ENCODE peak calls at places on chromosomes 7 and 10, in ten cellular contexts. Z is ELR; N is HTR-8/SVneo; C is GDM1; Y is kidney tubule cell; B is T-helper 2 cell; F is AG04449; T is activated naive CD4-positive, alpha-beta T cell treated with anti-CD3 and anti-CD28 coated beads, Interleukin-2, amount 50 U/mL, for 16 hours; I is activated CD4-positive, alpha-beta T cell treated with anti-CD3 and anti-CD28 coated beads for 48 hours; L is epithelial cell of esophagus. O is an unnamed sample.

GRCh38 chr10:17049195-17049594 is 80.4 kb downstream of the CUBN start:
- DNase-seq in F (no peak), B (no peak), Y (no peak), T (no peak), L (peak; percentile 51), Z (no peak), C (no peak), N (no peak), I (no peak), O (no peak)

GRCh38 chr10:7956508-7956907 is 98.0 kb upstream of the GATA3 start:
- DNase-seq in I (no peak), L (peak; percentile 66), C (peak; percentile 61), N (peak; percentile 15), Z (peak; percentile 69), B (no peak), T (no peak), Y (peak; percentile 55), F (peak; percentile 44), O (peak; percentile 33)

GRCh38 chr7:112782498-112782897 is 7.7 kb downstream of the TMEM168 start:
- DNase-seq in B (no peak), I (peak; percentile 9), N (no peak), T (no peak), L (peak; percentile 89), F (no peak), Z (no peak), Y (no peak), C (no peak), O (no peak)

GRCh38 chr7:21076054-21076453 is 289.4 kb upstream of the SP8 start:
- DNase-seq in C (no peak), T (no peak), N (no peak), Y (no peak), Z (no peak), F (no peak), I (no peak), B (no peak), L (peak; percentile 34), O (no peak)

GRCh38 chr10:35592421-35592820 is 12.7 kb upstream of the GJD4 start:
- DNase-seq in L (no peak), Y (peak; percentile 34), N (no peak), C (no peak), T (no peak), Z (no peak), B (no peak), F (no peak), I (no peak), O (no peak)

GRCh38 chr7:26346611-26347200 is 55.0 kb downstream of the SNX10 start:
- DNase-seq in Y (peak; percentile 96), N (peak; percentile 26), I (peak; percentile 16), L (peak; percentile 97), F (no peak), B (no peak), T (no peak), Z (peak; percentile 59), C (no peak), O (no peak)

GRCh38 chr7:77184990-77185389 is 14.6 kb downstream of the FGL2 start:
- DNase-seq in T (no peak), B (no peak), N (no peak), Y (no peak), Z (no peak), F (no peak), C (no peak), L (no peak), I (no peak), O (no peak)

GRCh38 chr10:87740232-87740631 is 77.8 kb downstream of the ATAD1 start:
- DNase-seq in T (no peak), Y (peak; percentile 41), B (no peak), L (peak; percentile 88), N (no peak), I (no peak), Z (peak; percentile 86), F (peak; percentile 54), C (no peak), O (no peak)

GRCh38 chr10:130889780-130890179 is 421.7 kb downstream of the TCERG1L start:
- DNase-seq in Y (no peak), T (no peak), N (no peak), C (no peak), Z (no peak), F (no peak), L (no peak), I (no peak), B (no peak), O (no peak)

GRCh38 chr10:74437822-74438221 is 286.8 kb downstream of the ADK start:
- DNase-seq in L (peak; percentile 38), F (peak; percentile 26), T (no peak), C (no peak), N (peak; percentile 21), Y (peak; percentile 80), I (no peak), Z (peak; percentile 76), B (no peak), O (no peak)

GRCh38 chr7:152600266-152600665 is 75.7 kb downstream of the XRCC2 start:
- DNase-seq in C (no peak), T (no peak), F (no peak), B (no peak), L (no peak), N (no peak), Y (no peak), I (no peak), Z (no peak), O (no peak)

GRCh38 chr7:100441641-100442535 is 5.6 kb upstream of the PPP1R35 start:
- DNase-seq in I (no peak), C (no peak), Y (no peak), B (no peak), T (no peak), F (no peak), Z (no peak), L (no peak), N (no peak), O (no peak)

GRCh38 chr10:29386347-29386999 is 97.6 kb downstream of the LYZL1 start:
- DNase-seq in Z (peak; percentile 61), F (no peak), C (no peak), Y (peak; percentile 71), T (no peak), L (peak; percentile 39), B (no peak), I (peak; percentile 17), N (peak; percentile 15), O (no peak)

GRCh38 chr10:71285180-71285545 is 33.9 kb upstream of the SLC29A3 start:
- DNase-seq in B (no peak), Y (peak; percentile 35), N (peak; percentile 63), I (peak; percentile 49), F (no peak), Z (peak; percentile 64), C (no peak), T (peak; percentile 30), L (peak; percentile 36), O (no peak)

GRCh38 chr7:115060095-115060830 is 138.4 kb downstream of the MDFIC start:
- DNase-seq in N (no peak), C (no peak), Y (no peak), F (no peak), Z (no peak), I (no peak), L (no peak), T (no peak), B (no peak), O (no peak)

GRCh38 chr7:106139253-106140251 is 27.4 kb upstream of the SYPL1 start:
- DNase-seq in N (no peak), C (no peak), T (no peak), Z (no peak), B (no peak), Y (no peak), L (no peak), F (peak; percentile 23), I (no peak), O (no peak)